ENCODE peak calls at places on chromosomes 2 and 18, in seven cellular contexts. One of them, this sample, is unnamed. For H3K4me1, the result is how much of the 10 kb centered on the place peaks cover.

GRCh38 chr2:96142217-96143113 is 2.8 kb downstream of the DUSP2 start:
- DNase-seq in IMR-90: no peak
- DNase-seq in H9: peak
- DNase-seq in mesenchymal stem cell: no peak
- DNase-seq in neuronal stem cell: no peak
- DNase-seq in mesendoderm: no peak
- DNase-seq in H1: no peak
- DNase-seq in this sample: no peak

GRCh38 chr2:231930601-231931281 is 4.5 kb upstream of the NPPC start:
- DNase-seq in IMR-90: no peak
- DNase-seq in H9: no peak
- DNase-seq in mesenchymal stem cell: no peak
- DNase-seq in neuronal stem cell: no peak
- DNase-seq in mesendoderm: no peak
- DNase-seq in H1: no peak
- DNase-seq in this sample: no peak

GRCh38 chr2:236196366-236196765 is 28.2 kb upstream of the GBX2 start:
- DNase-seq in IMR-90: no peak
- DNase-seq in H9: no peak
- DNase-seq in mesenchymal stem cell: no peak
- DNase-seq in neuronal stem cell: no peak
- DNase-seq in mesendoderm: no peak
- DNase-seq in H1: no peak
- DNase-seq in this sample: no peak

GRCh38 chr18:6885992-6886823 is 156.7 kb downstream of the ARHGAP28 start:
- DNase-seq in IMR-90: peak
- DNase-seq in H9: no peak
- DNase-seq in mesenchymal stem cell: peak
- DNase-seq in neuronal stem cell: peak
- DNase-seq in mesendoderm: peak
- DNase-seq in H1: no peak
- DNase-seq in this sample: peak

GRCh38 chr2:172087191-172087779 is 2.0 kb downstream of the DLX1 start:
- DNase-seq in IMR-90: no peak
- DNase-seq in H9: no peak
- DNase-seq in mesenchymal stem cell: no peak
- DNase-seq in neuronal stem cell: no peak
- DNase-seq in mesendoderm: no peak
- DNase-seq in H1: no peak
- DNase-seq in this sample: no peak

GRCh38 chr18:5068856-5069255 is 128.2 kb downstream of the AKAIN1 start:
- DNase-seq in IMR-90: no peak
- DNase-seq in H9: no peak
- DNase-seq in mesenchymal stem cell: no peak
- DNase-seq in neuronal stem cell: no peak
- DNase-seq in mesendoderm: no peak
- DNase-seq in H1: no peak
- DNase-seq in this sample: no peak

GRCh38 chr2:215439980-215440512 is 4.2 kb upstream of the FN1 start:
- DNase-seq in IMR-90: no peak
- DNase-seq in H9: no peak
- DNase-seq in mesenchymal stem cell: no peak
- DNase-seq in neuronal stem cell: no peak
- DNase-seq in mesendoderm: no peak
- DNase-seq in H1: no peak
- DNase-seq in this sample: peak

GRCh38 chr2:127100261-127101047 is 6.5 kb downstream of the BIN1 start:
- DNase-seq in IMR-90: peak
- DNase-seq in H9: no peak
- DNase-seq in mesenchymal stem cell: no peak
- DNase-seq in neuronal stem cell: no peak
- DNase-seq in mesendoderm: peak
- DNase-seq in H1: no peak
- DNase-seq in this sample: peak

GRCh38 chr2:169361706-169362345 is 508 bp downstream of the LRP2 start:
- DNase-seq in IMR-90: no peak
- DNase-seq in H9: peak
- DNase-seq in mesenchymal stem cell: peak
- DNase-seq in neuronal stem cell: peak
- DNase-seq in mesendoderm: peak
- DNase-seq in H1: no peak
- DNase-seq in this sample: peak

GRCh38 chr2:128442891-128443302 is 124.2 kb upstream of the HS6ST1 start:
- DNase-seq in IMR-90: no peak
- DNase-seq in H9: peak
- DNase-seq in mesenchymal stem cell: peak
- DNase-seq in neuronal stem cell: no peak
- DNase-seq in mesendoderm: peak
- DNase-seq in H1: no peak
- DNase-seq in this sample: no peak

GRCh38 chr2:191691016-191691725 is 13.2 kb downstream of the NABP1 start:
- DNase-seq in IMR-90: peak
- DNase-seq in H9: no peak
- DNase-seq in mesenchymal stem cell: peak
- DNase-seq in neuronal stem cell: no peak
- DNase-seq in mesendoderm: peak
- DNase-seq in H1: no peak
- DNase-seq in this sample: peak

GRCh38 chr2:189336276-189336975 is 104.8 kb upstream of the WDR75 start:
- DNase-seq in IMR-90: peak
- DNase-seq in H9: no peak
- DNase-seq in mesenchymal stem cell: peak
- DNase-seq in neuronal stem cell: no peak
- DNase-seq in mesendoderm: no peak
- DNase-seq in H1: no peak
- DNase-seq in this sample: no peak

GRCh38 chr2:202950592-202950991 is 38.5 kb downstream of the CARF start:
- DNase-seq in IMR-90: peak
- DNase-seq in H9: no peak
- DNase-seq in mesenchymal stem cell: peak
- DNase-seq in neuronal stem cell: no peak
- DNase-seq in mesendoderm: no peak
- DNase-seq in H1: no peak
- DNase-seq in this sample: no peak

GRCh38 chr18:5992381-5992780 is 97.1 kb upstream of the TMEM200C start:
- DNase-seq in IMR-90: no peak
- DNase-seq in H9: no peak
- DNase-seq in mesenchymal stem cell: no peak
- DNase-seq in neuronal stem cell: no peak
- DNase-seq in mesendoderm: no peak
- DNase-seq in H1: no peak
- DNase-seq in this sample: no peak

GRCh38 chr18:26362021-26362420 is 135.8 kb downstream of the TAF4B start:
- DNase-seq in IMR-90: no peak
- DNase-seq in H9: no peak
- DNase-seq in mesenchymal stem cell: no peak
- DNase-seq in neuronal stem cell: no peak
- DNase-seq in mesendoderm: no peak
- DNase-seq in H1: no peak
- DNase-seq in this sample: no peak

GRCh38 chr18:44897445-44898215 is 216.9 kb downstream of the SETBP1 start:
- DNase-seq in IMR-90: no peak
- DNase-seq in H9: no peak
- DNase-seq in mesenchymal stem cell: no peak
- DNase-seq in neuronal stem cell: no peak
- DNase-seq in mesendoderm: no peak
- DNase-seq in H1: no peak
- DNase-seq in this sample: no peak

GRCh38 chr2:215664847-215665525 is 229.1 kb upstream of the FN1 start:
- DNase-seq in IMR-90: peak
- DNase-seq in H9: no peak
- DNase-seq in mesenchymal stem cell: peak
- DNase-seq in neuronal stem cell: no peak
- DNase-seq in mesendoderm: peak
- DNase-seq in H1: no peak
- DNase-seq in this sample: peak

GRCh38 chr2:232699110-232699509 is 2.0 kb downstream of the GIGYF2 start:
- DNase-seq in IMR-90: no peak
- DNase-seq in H9: no peak
- DNase-seq in mesenchymal stem cell: peak
- DNase-seq in neuronal stem cell: no peak
- DNase-seq in mesendoderm: peak
- DNase-seq in H1: no peak
- DNase-seq in this sample: no peak

GRCh38 chr2:239626971-239627598 is 226.3 kb upstream of the HDAC4 start:
- DNase-seq in IMR-90: no peak
- DNase-seq in H9: no peak
- DNase-seq in mesenchymal stem cell: no peak
- DNase-seq in neuronal stem cell: no peak
- DNase-seq in mesendoderm: no peak
- DNase-seq in H1: no peak
- DNase-seq in this sample: no peak

GRCh38 chr2:170505631-170506270 is 209.4 kb upstream of the SP5 start:
- DNase-seq in IMR-90: no peak
- DNase-seq in H9: no peak
- DNase-seq in mesenchymal stem cell: no peak
- DNase-seq in neuronal stem cell: no peak
- DNase-seq in mesendoderm: peak
- DNase-seq in H1: no peak
- DNase-seq in this sample: no peak

GRCh38 chr18:21538230-21538629 is 62.3 kb downstream of the ESCO1 start:
- DNase-seq in IMR-90: no peak
- DNase-seq in H9: no peak
- DNase-seq in mesenchymal stem cell: no peak
- DNase-seq in neuronal stem cell: no peak
- DNase-seq in mesendoderm: no peak
- DNase-seq in H1: no peak
- DNase-seq in this sample: no peak

GRCh38 chr18:59509477-59510173 is 150.6 kb upstream of the LMAN1 start:
- DNase-seq in IMR-90: no peak
- DNase-seq in H9: no peak
- DNase-seq in mesenchymal stem cell: no peak
- DNase-seq in neuronal stem cell: no peak
- DNase-seq in mesendoderm: no peak
- DNase-seq in H1: no peak
- DNase-seq in this sample: no peak

GRCh38 chr2:187994464-187995331 is 297.0 kb upstream of the GULP1 start:
- DNase-seq in IMR-90: peak
- DNase-seq in H9: peak
- DNase-seq in mesenchymal stem cell: peak
- DNase-seq in neuronal stem cell: no peak
- DNase-seq in mesendoderm: peak
- DNase-seq in H1: no peak
- DNase-seq in this sample: peak

GRCh38 chr2:145023331-145023934 is 503.5 kb upstream of the ZEB2 start:
- DNase-seq in IMR-90: no peak
- DNase-seq in H9: no peak
- DNase-seq in mesenchymal stem cell: no peak
- DNase-seq in neuronal stem cell: no peak
- DNase-seq in mesendoderm: no peak
- DNase-seq in H1: no peak
- DNase-seq in this sample: no peak

GRCh38 chr2:190277234-190278112 is 42.2 kb downstream of the HIBCH start:
- DNase-seq in IMR-90: peak
- DNase-seq in H9: no peak
- DNase-seq in mesenchymal stem cell: peak
- DNase-seq in neuronal stem cell: peak
- DNase-seq in mesendoderm: peak
- DNase-seq in H1: no peak
- DNase-seq in this sample: no peak

GRCh38 chr2:30821960-30822359 is 14.7 kb upstream of the CAPN13 start:
- DNase-seq in IMR-90: no peak
- DNase-seq in H9: no peak
- DNase-seq in mesenchymal stem cell: no peak
- DNase-seq in neuronal stem cell: no peak
- DNase-seq in mesendoderm: no peak
- DNase-seq in H1: no peak
- DNase-seq in this sample: no peak
- H3K18ac ChIP-seq in IMR-90: no peak
- H3K18ac ChIP-seq in H9: no peak
- H3K18ac ChIP-seq in mesenchymal stem cell: no peak
- H3K18ac ChIP-seq in neuronal stem cell: no peak
- H3K18ac ChIP-seq in mesendoderm: no peak
- H3K18ac ChIP-seq in H1: no peak
- H3K18ac ChIP-seq in this sample: no peak

GRCh38 chr2:54000122-54000521 is 29.3 kb upstream of the PSME4 start:
- DNase-seq in IMR-90: no peak
- DNase-seq in H9: no peak
- DNase-seq in mesenchymal stem cell: no peak
- DNase-seq in neuronal stem cell: no peak
- DNase-seq in mesendoderm: peak
- DNase-seq in H1: no peak
- DNase-seq in this sample: no peak
- H2BK120ac ChIP-seq in IMR-90: no peak
- H2BK120ac ChIP-seq in H9: no peak
- H2BK120ac ChIP-seq in mesenchymal stem cell: no peak
- H2BK120ac ChIP-seq in neuronal stem cell: no peak
- H2BK120ac ChIP-seq in mesendoderm: no peak
- H2BK120ac ChIP-seq in H1: no peak
- H2BK120ac ChIP-seq in this sample: no peak

DNA sequence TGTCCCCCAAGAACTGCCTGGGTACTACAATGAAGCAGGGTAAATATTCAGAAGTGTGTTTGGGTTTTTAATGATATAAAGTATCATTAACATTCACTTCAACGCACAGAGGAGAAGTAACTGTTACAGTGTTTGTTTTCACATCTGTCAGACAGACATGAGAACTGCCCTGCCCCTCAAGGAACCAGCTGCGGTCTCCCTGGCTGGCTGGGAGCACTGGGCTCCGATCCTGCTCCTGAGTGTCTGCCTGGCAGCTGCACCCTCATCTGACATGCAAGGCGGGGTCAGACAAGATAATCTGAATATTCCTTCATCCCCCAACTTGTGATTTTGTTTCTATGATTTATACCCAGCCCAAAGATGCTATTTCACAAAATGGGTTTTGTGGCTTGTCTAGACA is 75.5 kb downstream of the MBP start:
- DNase-seq in IMR-90: no peak
- DNase-seq in H9: no peak
- DNase-seq in mesenchymal stem cell: no peak
- DNase-seq in neuronal stem cell: no peak
- DNase-seq in mesendoderm: no peak
- DNase-seq in H1: no peak
- DNase-seq in this sample: no peak
- H3K4me1 ChIP-seq in IMR-90: under half
- H3K4me1 ChIP-seq in H9: under half
- H3K4me1 ChIP-seq in mesenchymal stem cell: under half
- H3K4me1 ChIP-seq in neuronal stem cell: under half
- H3K4me1 ChIP-seq in mesendoderm: under half
- H3K4me1 ChIP-seq in H1: under half
- H3K4me1 ChIP-seq in this sample: under half

GRCh38 chr2:174218773-174219172 is 29.6 kb downstream of the OLA1 start:
- DNase-seq in IMR-90: no peak
- DNase-seq in H9: no peak
- DNase-seq in mesenchymal stem cell: no peak
- DNase-seq in neuronal stem cell: no peak
- DNase-seq in mesendoderm: no peak
- DNase-seq in H1: no peak
- DNase-seq in this sample: no peak

GRCh38 chr2:174222154-174222553 is 26.2 kb downstream of the OLA1 start:
- DNase-seq in IMR-90: no peak
- DNase-seq in H9: no peak
- DNase-seq in mesenchymal stem cell: no peak
- DNase-seq in neuronal stem cell: no peak
- DNase-seq in mesendoderm: no peak
- DNase-seq in H1: no peak
- DNase-seq in this sample: no peak

GRCh38 chr2:174223359-174223758 is 25.0 kb downstream of the OLA1 start:
- DNase-seq in IMR-90: no peak
- DNase-seq in H9: no peak
- DNase-seq in mesenchymal stem cell: no peak
- DNase-seq in neuronal stem cell: no peak
- DNase-seq in mesendoderm: no peak
- DNase-seq in H1: no peak
- DNase-seq in this sample: no peak

GRCh38 chr2:174219321-174219720 is 29.0 kb downstream of the OLA1 start:
- DNase-seq in IMR-90: no peak
- DNase-seq in H9: no peak
- DNase-seq in mesenchymal stem cell: no peak
- DNase-seq in neuronal stem cell: no peak
- DNase-seq in mesendoderm: no peak
- DNase-seq in H1: no peak
- DNase-seq in this sample: no peak

GRCh38 chr2:174217883-174218282 is 30.4 kb downstream of the OLA1 start:
- DNase-seq in IMR-90: no peak
- DNase-seq in H9: no peak
- DNase-seq in mesenchymal stem cell: no peak
- DNase-seq in neuronal stem cell: no peak
- DNase-seq in mesendoderm: no peak
- DNase-seq in H1: no peak
- DNase-seq in this sample: no peak
- H3K18ac ChIP-seq in IMR-90: no peak
- H3K18ac ChIP-seq in H9: no peak
- H3K18ac ChIP-seq in mesenchymal stem cell: no peak
- H3K18ac ChIP-seq in neuronal stem cell: no peak
- H3K18ac ChIP-seq in mesendoderm: no peak
- H3K18ac ChIP-seq in H1: no peak
- H3K18ac ChIP-seq in this sample: no peak

This sample was measured in trophoblast cell.